ENCODE peak calls at places on chromosome 6, in ten cellular contexts. W is H54, B is spleen, Y is right lobe of liver, I is endothelial cell of umbilical vein, K is ovary, G is transverse colon, P is prostate gland, T is A549, Z is IMR-90. V is an unnamed sample.

GRCh38 chr6:41938590-41938989 is 3.0 kb downstream of the CCND3 start:
- DNase-seq in Y (no peak), W (no peak), B (no peak), P (no peak), I (no peak), Z (no peak), T (no peak), G (no peak), K (peak; percentile 37), V (no peak)

GRCh38 chr6:165552248-165552736 is 110.7 kb downstream of the PDE10A start:
- DNase-seq in G (no peak), P (peak; percentile 77), Z (no peak), Y (no peak), B (no peak), I (no peak), W (no peak), K (no peak), T (peak; percentile 76), V (peak; percentile 63)

GRCh38 chr6:21597706-21598273 is 4.2 kb downstream of the SOX4 start:
- DNase-seq in T (no peak), W (peak; percentile 47), K (no peak), B (no peak), P (no peak), I (no peak), Z (no peak), G (peak; percentile 14), Y (no peak), V (peak; percentile 27)

GRCh38 chr6:35719830-35720733 is 16.8 kb upstream of the ARMC12 start:
- DNase-seq in P (no peak), Y (peak; percentile 54), Z (peak; percentile 47), G (peak; percentile 50), I (peak; percentile 62), T (no peak), W (no peak), K (peak; percentile 42), B (peak; percentile 90), V (no peak)

GRCh38 chr6:81793811-81794210 is 41.3 kb upstream of the TENT5A start:
- DNase-seq in B (no peak), I (no peak), Y (no peak), P (no peak), G (no peak), Z (peak; percentile 58), T (no peak), W (no peak), K (no peak), V (no peak)

GRCh38 chr6:138597336-138597735 is 98.0 kb upstream of the NHSL1 start:
- DNase-seq in I (peak; percentile 77), T (no peak), W (no peak), G (no peak), K (no peak), P (no peak), Z (peak; percentile 68), B (no peak), Y (no peak), V (no peak)

GRCh38 chr6:87293526-87293925 is 28.9 kb upstream of the SMIM8 start:
- DNase-seq in Z (no peak), Y (no peak), G (no peak), P (no peak), W (no peak), T (no peak), I (no peak), K (no peak), B (no peak), V (no peak)

GRCh38 chr6:134510121-134510520 is 192.2 kb upstream of the SGK1 start:
- DNase-seq in T (no peak), I (no peak), W (no peak), B (no peak), Z (peak; percentile 85), G (no peak), P (no peak), Y (no peak), K (no peak), V (no peak)

GRCh38 chr6:143743256-143744166 is 65.7 kb downstream of the PHACTR2 start:
- DNase-seq in Z (peak; percentile 45), I (no peak), W (no peak), P (peak; percentile 46), T (no peak), Y (no peak), G (peak; percentile 42), K (peak; percentile 46), B (no peak), V (peak; percentile 65)

GRCh38 chr6:41704656-41705328 is 30.6 kb downstream of the TFEB start:
- DNase-seq in P (no peak), I (no peak), Y (no peak), K (no peak), G (peak; percentile 50), T (no peak), Z (no peak), W (no peak), B (peak; percentile 76), V (no peak)

GRCh38 chr6:53111865-53112264 is 36.8 kb downstream of the GCM1 start:
- DNase-seq in I (no peak), W (no peak), B (no peak), Z (no peak), K (no peak), G (no peak), T (no peak), Y (no peak), P (no peak), V (no peak)

GRCh38 chr6:44253307-44254101 is 3.8 kb downstream of the SLC35B2 start:
- DNase-seq in W (no peak), G (peak; percentile 68), B (peak; percentile 75), I (peak; percentile 40), T (peak; percentile 53), Y (no peak), P (no peak), Z (no peak), K (no peak), V (no peak)
- TF ChIP-seq POLR2A in W (no peak), G (no peak), B (no peak), I (peak; percentile 28), T (no peak), Y (no peak), P (no peak), Z (no peak), K (no peak), V (no peak)

GRCh38 chr6:55826941-55827340 is 48.4 kb downstream of the BMP5 start:
- DNase-seq in I (no peak), T (no peak), W (no peak), K (no peak), Z (no peak), P (no peak), G (no peak), B (no peak), Y (no peak), V (no peak)
- TF ChIP-seq POLR2A in I (no peak), T (no peak), W (no peak), K (no peak), Z (no peak), P (no peak), G (no peak), B (no peak), Y (no peak), V (no peak)

DNA sequence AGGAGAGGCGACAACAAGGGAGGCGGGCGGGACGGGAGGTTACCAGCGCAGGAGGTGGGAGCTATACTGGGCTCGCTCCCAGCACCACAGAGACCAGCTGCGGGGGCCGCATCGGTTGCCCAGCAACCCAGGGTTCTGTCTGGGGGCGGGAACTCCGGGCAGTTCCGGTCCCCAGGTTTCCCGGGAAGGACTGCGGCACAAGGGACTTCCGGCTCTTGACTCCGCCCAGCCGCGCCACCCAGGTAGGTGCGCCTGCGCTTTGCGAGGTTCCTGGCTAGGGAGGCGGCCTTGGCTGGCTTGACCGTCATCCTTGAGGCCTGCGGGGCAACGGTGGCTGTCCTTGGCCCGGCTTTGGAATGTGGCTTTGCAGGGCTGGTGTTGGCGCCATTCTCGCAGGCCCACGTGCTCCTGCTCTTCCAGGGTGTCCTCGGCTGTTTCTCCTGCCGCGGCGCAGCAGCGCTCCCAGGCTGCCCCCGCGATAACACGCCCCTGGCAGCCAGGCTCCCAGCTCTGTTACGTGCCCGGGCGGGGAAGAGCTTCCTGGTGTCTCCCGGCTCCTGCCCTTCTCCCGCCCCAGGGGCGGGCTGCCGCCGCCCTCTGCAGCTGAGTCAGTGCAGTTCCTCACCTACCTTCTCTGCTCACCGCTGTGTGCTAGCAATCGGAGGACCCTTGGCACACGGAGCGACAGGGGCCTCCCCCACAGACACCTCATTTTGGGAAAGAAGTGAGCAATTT is at the start of gene RSPH3:
- DNase-seq in P (peak; percentile 96), I (peak; percentile 66), B (peak; percentile 97), K (peak; percentile 96), Y (peak; percentile 97), W (peak; percentile 68), T (peak; percentile 95), G (peak; percentile 97), Z (peak; percentile 90), V (peak; percentile 98)
- TF ChIP-seq POLR2A in P (peak; percentile 63), I (peak; percentile 88), B (no peak), K (peak; percentile 38), Y (peak; percentile 88), W (peak; percentile 75), T (peak; percentile 84), G (peak; percentile 91), Z (no peak), V (peak; percentile 91)

GRCh38 chr6:26196846-26197683 is 109.8 kb downstream of the HFE start:
- DNase-seq in K (peak; percentile 81), P (peak; percentile 91), Y (peak; percentile 74), G (peak; percentile 84), Z (peak; percentile 95), I (peak; percentile 96), B (peak; percentile 93), W (peak; percentile 62), T (no peak), V (peak; percentile 88)
- TF ChIP-seq POLR2A in K (peak; percentile 93), P (peak; percentile 77), Y (peak; percentile 80), G (peak; percentile 91), Z (peak; percentile 97), I (peak; percentile 97), B (peak; percentile 90), W (peak; percentile 91), T (no peak), V (peak; percentile 92)

GRCh38 chr6:37257634-37258404 is at the start of the genes TBC1D22B and TMEM217:
- DNase-seq in B (peak; percentile 98), G (peak; percentile 98), Y (peak; percentile 98), I (peak; percentile 96), T (peak; percentile 91), P (peak; percentile 98), K (peak; percentile 96), W (peak; percentile 92), Z (peak; percentile 93), V (peak; percentile 98)

GRCh38 chr6:37258716-37259115 is 772 bp upstream of the TMEM217 start:
- DNase-seq in Y (no peak), K (no peak), T (no peak), G (no peak), W (no peak), B (no peak), I (peak; percentile 50), Z (no peak), P (no peak), V (no peak)

GRCh38 chr6:37259191-37259590 is 1.2 kb upstream of the TMEM217 start:
- DNase-seq in Y (no peak), K (no peak), P (no peak), G (no peak), T (no peak), B (no peak), W (no peak), Z (peak; percentile 50), I (peak; percentile 89), V (no peak)

GRCh38 chr6:37257320-37257633 is 295 bp upstream of the TBC1D22B start:
- DNase-seq in B (no peak), Y (no peak), G (no peak), K (no peak), T (no peak), P (no peak), I (no peak), Z (no peak), W (no peak), V (no peak)

DNA sequence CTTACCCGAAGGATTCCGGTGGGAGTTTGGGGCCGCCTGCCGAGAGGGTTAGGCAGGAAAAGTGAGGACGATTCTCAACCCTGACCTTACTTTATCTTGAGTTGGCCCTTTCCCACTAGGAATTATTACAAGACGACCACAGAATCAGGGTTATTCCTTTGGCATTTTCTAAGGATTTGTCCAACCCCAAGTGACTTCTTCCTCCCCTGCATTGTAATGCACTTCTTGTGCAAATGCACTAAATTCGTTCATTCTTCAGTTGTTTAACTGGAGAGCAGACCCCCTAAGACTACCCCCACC is 411 bp upstream of the TMEM217 start:
- DNase-seq in K (no peak), G (no peak), P (no peak), W (no peak), B (no peak), T (no peak), Y (no peak), I (no peak), Z (no peak), V (no peak)
- TF ChIP-seq POLR2A in K (no peak), G (no peak), P (no peak), W (no peak), B (no peak), T (no peak), Y (no peak), I (peak; percentile 53), Z (no peak), V (no peak)